ENCODE peak calls at places on chromosomes 13 and 19, in ten cellular contexts. W is smooth muscle cell of the brain vasculature; M is HS-27A; U is heart left ventricle; I is A549; G is COR-L47; F is NCI-H345; Q is WTC11; P is NK-92 treated with Interleukin-12 subunit alpha and Interleukin-12 subunit beta, amount 100 ng/mL, for 24 hours; S is neural progenitor cell. T is an unnamed sample.

GRCh38 chr13:91346062-91346461 is 1.4 kb upstream of the MIR17HG start:
- DNase-seq in W (no peak), M (no peak), U (no peak), I (no peak), G (no peak), F (no peak), Q (no peak), P (no peak), S (no peak), T (no peak)

GRCh38 chr19:36646746-36647145 is 19.9 kb downstream of the ZNF461 start:
- DNase-seq in W (no peak), M (no peak), U (no peak), I (no peak), G (no peak), F (no peak), Q (no peak), P (no peak), S (no peak), T (no peak)

GRCh38 chr13:100063333-100063732 is 25.6 kb upstream of the PCCA start:
- DNase-seq in W (no peak), M (no peak), U (no peak), I (no peak), G (no peak), F (no peak), Q (no peak), P (no peak), S (no peak), T (no peak)

GRCh38 chr19:46056536-46056935 is 15.7 kb upstream of the IGFL4 start:
- DNase-seq in W (no peak), M (no peak), U (no peak), I (no peak), G (peak), F (peak), Q (no peak), P (no peak), S (no peak), T (peak)

GRCh38 chr13:93857126-93857525 is 622.4 kb downstream of the DCT start:
- DNase-seq in W (no peak), M (no peak), U (no peak), I (no peak), G (no peak), F (no peak), Q (no peak), P (no peak), S (no peak), T (no peak)

GRCh38 chr13:45674908-45675307 is 27.2 kb upstream of the CBY2 start:
- DNase-seq in W (peak), M (peak), U (no peak), I (no peak), G (peak), F (peak), Q (no peak), P (no peak), S (peak), T (peak)

GRCh38 chr19:16894080-16894479 is 5.3 kb downstream of the F2RL3 start:
- DNase-seq in W (no peak), M (no peak), U (no peak), I (no peak), G (no peak), F (no peak), Q (no peak), P (no peak), S (no peak), T (no peak)

GRCh38 chr13:39779337-39780270 is 124.1 kb downstream of the COG6 start:
- DNase-seq in W (no peak), M (no peak), U (no peak), I (no peak), G (no peak), F (no peak), Q (no peak), P (no peak), S (no peak), T (peak)

GRCh38 chr19:45154064-45154827 is 6.5 kb downstream of the NKPD1 start:
- DNase-seq in W (peak), M (peak), U (no peak), I (no peak), G (no peak), F (no peak), Q (no peak), P (no peak), S (no peak), T (peak)

GRCh38 chr19:10327793-10328192 is 5.5 kb downstream of the RAVER1 start:
- DNase-seq in W (no peak), M (no peak), U (no peak), I (no peak), G (no peak), F (no peak), Q (no peak), P (no peak), S (no peak), T (no peak)

GRCh38 chr19:30309983-30310805 is 62.0 kb upstream of the ZNF536 start:
- DNase-seq in W (no peak), M (no peak), U (no peak), I (no peak), G (no peak), F (no peak), Q (no peak), P (no peak), S (no peak), T (peak)

GRCh38 chr13:110644892-110645521 is 29.7 kb downstream of the NAXD start:
- DNase-seq in W (no peak), M (no peak), U (peak), I (no peak), G (peak), F (peak), Q (peak), P (no peak), S (peak), T (peak)

GRCh38 chr13:29849071-29849541 is 1.3 kb downstream of the UBL3 start:
- DNase-seq in W (no peak), M (no peak), U (peak), I (no peak), G (no peak), F (peak), Q (no peak), P (no peak), S (peak), T (peak)

GRCh38 chr19:58330458-58330857 is 3.7 kb downstream of the ZSCAN22 start:
- DNase-seq in W (no peak), M (no peak), U (no peak), I (peak), G (no peak), F (no peak), Q (no peak), P (no peak), S (no peak), T (peak)

GRCh38 chr13:90867336-90867683 is 480.2 kb upstream of the MIR17HG start:
- DNase-seq in W (peak), M (peak), U (peak), I (peak), G (peak), F (peak), Q (peak), P (peak), S (peak), T (peak)

GRCh38 chr13:110388141-110388943 is 81.3 kb downstream of the COL4A2 start:
- DNase-seq in W (no peak), M (no peak), U (peak), I (no peak), G (no peak), F (no peak), Q (peak), P (no peak), S (no peak), T (peak)

GRCh38 chr13:27770809-27771208 is 21.5 kb upstream of the GSX1 start:
- DNase-seq in W (no peak), M (no peak), U (no peak), I (peak), G (peak), F (peak), Q (peak), P (peak), S (peak), T (no peak)

GRCh38 chr13:44868397-44868796 is 120.9 kb downstream of the NUFIP1 start:
- DNase-seq in W (no peak), M (no peak), U (no peak), I (no peak), G (no peak), F (no peak), Q (no peak), P (peak), S (no peak), T (no peak)

T was measured in astrocyte of the hippocampus.